ENCODE peak calls at places on chromosomes 11 and 22, in eight cellular contexts. E is A549; Q is fibroblast of pulmonary artery; A is progenitor cell of endocrine pancreas; X is HFF-Myc; Z is BE2C; Y is brain microvascular endothelial cell; T is CD4-positive, alpha-beta T cell. C is an unnamed sample.
A peak's percentile ranks its signal among the peaks of the same experiment; 100 is the strongest.

GRCh38 chr22:46367707-46368191 is 32.2 kb downstream of the TRMU start:
- DNase-seq in E (peak; percentile 64), Q (peak; percentile 58), A (peak; percentile 53), X (no peak), Z (peak; percentile 75), Y (peak; percentile 36), T (peak; percentile 65), C (peak; percentile 63)

GRCh38 chr22:46149493-46149997 is 781 bp upstream of the PPARA start:
- DNase-seq in E (no peak), Q (peak; percentile 10), A (no peak), X (no peak), Z (no peak), Y (no peak), T (peak; percentile 24), C (no peak)

GRCh38 chr11:59112494-59112893 is 5.5 kb downstream of the FAM111B start:
- DNase-seq in E (no peak), Q (no peak), A (no peak), X (no peak), Z (no peak), Y (no peak), T (no peak), C (no peak)

GRCh38 chr11:18065572-18065971 is 19.5 kb upstream of the TPH1 start:
- DNase-seq in E (no peak), Q (no peak), A (no peak), X (no peak), Z (no peak), Y (no peak), T (no peak), C (no peak)

GRCh38 chr11:2194877-2195755 is 23.5 kb upstream of the TH start:
- DNase-seq in E (peak; percentile 62), Q (peak; percentile 26), A (peak; percentile 74), X (no peak), Z (peak; percentile 72), Y (peak; percentile 9), T (peak; percentile 30), C (peak; percentile 86)

GRCh38 chr11:130050272-130050671 is 19.4 kb upstream of the APLP2 start:
- DNase-seq in E (no peak), Q (no peak), A (no peak), X (no peak), Z (no peak), Y (peak; percentile 7), T (no peak), C (no peak)

GRCh38 chr11:134949716-134950115 is 537.7 kb upstream of the B3GAT1 start:
- DNase-seq in E (no peak), Q (peak; percentile 8), A (no peak), X (no peak), Z (no peak), Y (peak; percentile 40), T (no peak), C (no peak)

GRCh38 chr11:2791521-2792375 is 92.0 kb upstream of the KCNQ1OT1 start:
- DNase-seq in E (no peak), Q (no peak), A (no peak), X (no peak), Z (peak; percentile 1), Y (no peak), T (peak; percentile 13), C (no peak)

GRCh38 chr11:70650075-70650909 is 252.0 kb downstream of the CTTN start:
- DNase-seq in E (peak; percentile 73), Q (peak; percentile 68), A (peak; percentile 85), X (peak; percentile 17), Z (no peak), Y (peak; percentile 64), T (peak; percentile 10), C (peak; percentile 92)

GRCh38 chr22:21038405-21038804 is 6.0 kb upstream of the SLC7A4 start:
- DNase-seq in E (no peak), Q (peak; percentile 56), A (no peak), X (no peak), Z (no peak), Y (no peak), T (no peak), C (no peak)

GRCh38 chr11:29093416-29093815 is 923.4 kb downstream of the KCNA4 start:
- DNase-seq in E (peak; percentile 33), Q (peak; percentile 63), A (no peak), X (peak; percentile 4), Z (no peak), Y (no peak), T (no peak), C (no peak)

DNA sequence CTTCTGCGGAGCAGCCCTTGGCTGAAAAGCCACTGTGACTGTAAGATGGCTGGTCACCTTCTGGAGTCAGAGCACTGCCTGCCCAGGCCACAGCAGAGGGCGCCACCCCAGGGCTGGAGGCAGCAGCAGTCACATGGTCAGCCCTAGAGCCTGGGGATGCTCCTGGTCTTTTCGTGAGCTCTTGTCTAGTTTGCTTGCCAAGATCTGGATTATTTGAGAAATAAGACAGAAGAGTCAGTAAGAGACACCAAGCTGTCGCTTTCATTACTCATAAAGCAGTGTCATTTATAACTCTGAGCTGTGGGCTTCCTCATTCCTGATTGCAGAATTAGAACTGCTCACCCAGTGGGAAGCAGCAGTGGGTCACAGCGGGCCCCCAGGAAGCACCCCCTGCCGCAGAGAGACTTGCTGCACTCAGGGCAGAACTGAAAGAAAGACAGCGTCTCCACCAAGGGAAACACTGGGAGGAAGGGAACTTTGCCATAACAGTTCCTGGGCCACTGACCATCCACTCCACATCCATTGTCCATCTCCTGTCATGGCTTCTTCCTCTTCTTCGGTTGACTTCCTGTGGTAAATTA is 56.7 kb downstream of the PPP6R2 start:
- DNase-seq in E (peak; percentile 35), Q (peak; percentile 18), A (no peak), X (no peak), Z (peak; percentile 61), Y (peak; percentile 22), T (peak; percentile 10), C (peak; percentile 33)
- TF ChIP-seq CTCF in E (peak; percentile 39), Q (peak; percentile 44), A (peak; percentile 48), X (peak; percentile 55), Z (peak; percentile 74), Y (peak; percentile 63), T (no peak), C (peak; percentile 46)

DNA sequence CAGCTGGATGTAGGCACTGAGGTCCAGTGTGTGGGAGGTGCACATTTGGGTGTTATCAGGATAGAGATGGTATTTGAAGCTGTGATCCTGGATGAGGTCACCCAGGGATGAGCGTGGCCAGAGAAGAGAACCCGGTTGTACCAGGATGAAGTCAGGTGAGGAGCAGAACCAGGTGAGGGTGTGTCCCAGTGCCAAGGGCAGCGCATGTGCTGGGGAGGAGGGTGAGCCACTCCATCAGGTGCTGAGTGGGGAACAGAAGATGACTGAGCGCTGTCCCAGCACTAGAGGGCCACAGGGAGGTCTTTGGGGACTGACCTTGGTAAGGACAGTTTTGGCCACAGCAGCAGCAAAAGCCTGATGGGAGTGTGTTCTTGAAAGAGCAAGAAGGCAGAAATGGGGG is 2.7 kb downstream of the ARL2 start:
- DNase-seq in E (no peak), Q (no peak), A (no peak), X (no peak), Z (no peak), Y (no peak), T (no peak), C (no peak)
- TF ChIP-seq CTCF in E (no peak), Q (no peak), A (no peak), X (no peak), Z (no peak), Y (no peak), T (no peak), C (no peak)

GRCh38 chr11:811446-812245 is 1.9 kb downstream of the RPLP2 start:
- DNase-seq in E (no peak), Q (peak; percentile 37), A (no peak), X (no peak), Z (no peak), Y (no peak), T (no peak), C (no peak)

GRCh38 chr11:809287-810039 is at the start of gene RPLP2:
- DNase-seq in E (peak; percentile 93), Q (peak; percentile 97), A (peak; percentile 91), X (peak; percentile 87), Z (peak; percentile 92), Y (peak; percentile 95), T (peak; percentile 97), C (peak; percentile 93)

GRCh38 chr11:812390-812789 is 2.6 kb downstream of the RPLP2 start:
- DNase-seq in E (no peak), Q (no peak), A (no peak), X (no peak), Z (no peak), Y (no peak), T (no peak), C (no peak)

GRCh38 chr11:810040-810567 is 337 bp downstream of the RPLP2 start:
- DNase-seq in E (no peak), Q (no peak), A (no peak), X (no peak), Z (no peak), Y (no peak), T (no peak), C (no peak)

DNA sequence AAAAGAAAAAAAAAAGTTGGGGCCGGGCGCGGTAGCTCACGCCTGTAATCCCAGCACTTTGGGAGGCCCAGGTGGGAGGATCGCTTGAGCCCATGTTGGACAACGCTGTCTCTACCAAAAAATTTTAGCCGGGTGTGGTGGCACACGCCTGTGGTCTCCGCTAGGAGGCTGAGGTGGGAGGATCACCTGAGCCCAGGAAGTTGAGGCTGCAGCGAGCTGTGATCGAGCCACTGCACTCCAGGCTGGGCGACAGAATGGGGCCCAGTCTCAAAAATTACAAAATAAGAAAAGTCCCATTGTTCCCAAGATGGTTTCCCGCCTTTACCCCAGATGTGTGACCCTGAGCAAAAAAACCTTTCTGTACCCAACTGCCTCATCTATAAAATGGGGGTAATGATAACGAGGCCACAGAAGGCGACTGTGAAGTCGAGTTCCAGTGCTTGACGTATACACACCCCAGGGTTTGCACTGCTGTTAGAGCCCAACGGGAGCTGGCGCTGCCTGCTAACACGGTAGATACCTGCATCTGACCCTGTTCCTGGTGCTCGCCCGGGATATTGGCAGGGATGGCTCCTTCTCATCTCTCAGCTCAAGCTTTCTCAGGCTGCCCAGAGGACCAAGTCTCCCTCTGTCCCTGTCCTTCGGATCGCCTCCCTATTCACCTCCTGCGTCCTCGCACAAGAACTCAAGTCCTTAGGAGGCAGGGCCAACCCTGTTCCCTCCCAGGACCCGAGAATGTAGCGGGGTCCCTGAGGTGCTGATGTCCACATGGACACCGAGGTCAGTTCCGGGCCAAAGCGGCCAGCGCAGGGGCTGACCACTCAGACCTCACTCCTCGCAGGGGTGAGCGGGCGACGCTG is 1.1 kb upstream of the RPLP2 start:
- DNase-seq in E (peak; percentile 83), Q (no peak), A (no peak), X (no peak), Z (no peak), Y (no peak), T (no peak), C (no peak)
- TF ChIP-seq CTCF in E (no peak), Q (no peak), A (no peak), X (no peak), Z (no peak), Y (no peak), T (no peak), C (no peak)

DNA sequence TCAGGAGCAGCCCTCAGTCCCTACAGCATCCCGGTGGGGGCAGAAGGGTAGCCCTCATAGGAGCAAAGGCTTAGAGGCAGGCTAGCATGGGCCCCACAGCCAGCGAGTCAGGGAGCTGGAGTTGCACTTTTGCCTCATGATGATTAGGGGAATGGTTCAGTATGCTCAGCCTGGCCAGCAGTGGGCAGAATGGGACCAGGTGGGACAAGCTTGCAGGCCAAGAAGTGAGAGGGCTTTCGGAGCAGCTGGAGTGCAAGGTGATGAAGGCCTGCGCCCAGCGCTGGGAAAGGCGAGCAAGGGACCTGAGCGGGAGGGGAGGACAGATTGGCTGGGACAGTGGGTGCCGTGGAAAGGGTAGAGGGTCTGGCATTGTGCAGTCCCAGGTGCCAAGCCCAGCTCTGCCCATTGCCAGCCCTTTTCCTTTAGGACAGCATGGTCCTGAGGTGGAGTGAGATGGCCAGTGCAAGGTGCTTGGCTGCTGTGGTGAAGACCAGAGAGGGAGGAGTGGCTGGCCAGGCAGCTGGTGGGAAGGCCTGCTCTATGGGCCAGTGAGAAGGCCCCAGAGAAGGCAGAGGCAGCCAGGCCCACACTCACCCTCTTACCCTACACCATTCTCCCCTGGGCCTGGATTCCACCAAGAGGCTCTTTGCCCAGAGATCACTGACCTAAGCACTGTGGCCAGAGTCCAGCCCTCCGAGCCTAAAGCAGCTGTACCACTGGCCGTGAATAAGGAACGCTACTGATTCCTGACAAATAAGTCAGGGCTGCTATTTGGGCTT is 47.9 kb upstream of the SUSD2 start:
- DNase-seq in E (no peak), Q (peak; percentile 29), A (no peak), X (no peak), Z (no peak), Y (no peak), T (peak; percentile 47), C (no peak)
- TF ChIP-seq CTCF in E (no peak), Q (peak; percentile 27), A (no peak), X (peak; percentile 31), Z (peak; percentile 34), Y (peak; percentile 64), T (peak; percentile 58), C (no peak)

C was measured in neural crest cell.